ENCODE peak calls at places on chromosome 13, in five cellular contexts. A is caudate nucleus, U is thoracic aorta, F is uterus, S is heart left ventricle. M is an unnamed sample.

GRCh38 chr13:101309014-101309619 is 107.2 kb downstream of the NALCN start:
- DNase-seq in A (no peak), U (no peak), F (no peak), S (no peak), M (no peak)

GRCh38 chr13:25301347-25302113 is at the start of gene NUP58:
- DNase-seq in A (peak), U (peak), F (peak), S (peak), M (peak)

GRCh38 chr13:46665630-46666482 is 112.9 kb downstream of the LRCH1 start:
- DNase-seq in A (no peak), U (no peak), F (no peak), S (no peak), M (no peak)

GRCh38 chr13:70817571-70817970 is 709.3 kb upstream of the KLHL1 start:
- DNase-seq in A (no peak), U (no peak), F (no peak), S (no peak), M (no peak)

GRCh38 chr13:29676941-29677452 is 81.5 kb upstream of the SLC7A1 start:
- DNase-seq in A (no peak), U (no peak), F (no peak), S (no peak), M (no peak)

GRCh38 chr13:101465877-101466276 is 13.4 kb downstream of the ITGBL1 start:
- DNase-seq in A (no peak), U (no peak), F (no peak), S (no peak), M (no peak)

GRCh38 chr13:93304868-93305613 is 78.4 kb downstream of the GPC6 start:
- DNase-seq in A (no peak), U (no peak), F (no peak), S (no peak), M (no peak)

GRCh38 chr13:88925954-88926353 is 1254.8 kb downstream of the SLITRK5 start:
- DNase-seq in A (no peak), U (no peak), F (no peak), S (peak), M (no peak)

GRCh38 chr13:36848228-36848982 is 29.4 kb downstream of the RFXAP start:
- DNase-seq in A (no peak), U (no peak), F (no peak), S (no peak), M (no peak)

GRCh38 chr13:27172495-27172842 is 858 bp upstream of the USP12 start:
- DNase-seq in A (peak), U (no peak), F (no peak), S (no peak), M (no peak)

GRCh38 chr13:37207646-37208045 is 102.2 kb upstream of the CSNK1A1L start:
- DNase-seq in A (no peak), U (no peak), F (no peak), S (no peak), M (no peak)

GRCh38 chr13:101258071-101258470 is 158.2 kb downstream of the NALCN start:
- DNase-seq in A (no peak), U (no peak), F (no peak), S (no peak), M (no peak)

GRCh38 chr13:74732736-74733135 is 598.5 kb upstream of the KLF12 start:
- DNase-seq in A (no peak), U (no peak), F (no peak), S (no peak), M (no peak)

GRCh38 chr13:24866488-24866887 is 102.5 kb downstream of the RNF17 start:
- DNase-seq in A (no peak), U (no peak), F (no peak), S (no peak), M (no peak)

GRCh38 chr13:99028890-99029289 is 51.0 kb upstream of the DOCK9 start:
- DNase-seq in A (no peak), U (no peak), F (no peak), S (no peak), M (no peak)

GRCh38 chr13:19069684-19070397 is 111.8 kb downstream of the TUBA3C start:
- DNase-seq in A (no peak), U (no peak), F (no peak), S (no peak), M (no peak)

GRCh38 chr13:73089216-73089615 is 30.4 kb downstream of the KLF5 start:
- DNase-seq in A (no peak), U (no peak), F (no peak), S (no peak), M (no peak)

GRCh38 chr13:101346942-101347728 is 69.2 kb downstream of the NALCN start:
- DNase-seq in A (no peak), U (no peak), F (no peak), S (no peak), M (no peak)

GRCh38 chr13:26961890-26962615 is 201.5 kb upstream of the GPR12 start:
- DNase-seq in A (no peak), U (no peak), F (no peak), S (no peak), M (no peak)

GRCh38 chr13:21067794-21068193 is 6.4 kb upstream of the LATS2 start:
- DNase-seq in A (no peak), U (no peak), F (no peak), S (no peak), M (no peak)

GRCh38 chr13:91347996-91348905 is 764 bp downstream of the MIR17HG start:
- DNase-seq in A (peak), U (no peak), F (peak), S (peak), M (peak)

GRCh38 chr13:64332048-64332447 is 2898.1 kb downstream of the PCDH9 start:
- DNase-seq in A (no peak), U (no peak), F (no peak), S (no peak), M (no peak)

GRCh38 chr13:105527127-105527526 is 1008.3 kb downstream of the EFNB2 start:
- DNase-seq in A (no peak), U (no peak), F (no peak), S (no peak), M (no peak)

GRCh38 chr13:31881495-31881882 is 142.2 kb downstream of the RXFP2 start:
- DNase-seq in A (no peak), U (no peak), F (no peak), S (no peak), M (no peak)

GRCh38 chr13:112202966-112203365 is 136.0 kb downstream of the SOX1 start:
- DNase-seq in A (no peak), U (no peak), F (no peak), S (no peak), M (no peak)

GRCh38 chr13:94706854-94707399 is 5.4 kb downstream of the SOX21 start:
- DNase-seq in A (peak), U (no peak), F (no peak), S (no peak), M (no peak)

GRCh38 chr13:75038315-75038881 is 443.6 kb downstream of the TBC1D4 start:
- DNase-seq in A (no peak), U (no peak), F (no peak), S (no peak), M (no peak)

GRCh38 chr13:23610966-23611486 is 40.8 kb downstream of the TNFRSF19 start:
- DNase-seq in A (no peak), U (no peak), F (no peak), S (no peak), M (no peak)

GRCh38 chr13:91579320-91579719 is 180.9 kb downstream of the GPC5 start:
- DNase-seq in A (no peak), U (no peak), F (no peak), S (no peak), M (no peak)

GRCh38 chr13:99656843-99657506 is 155.7 kb downstream of the TM9SF2 start:
- DNase-seq in A (no peak), U (no peak), F (no peak), S (no peak), M (no peak)

GRCh38 chr13:97284558-97284957 is 62.4 kb downstream of the MBNL2 start:
- DNase-seq in A (no peak), U (no peak), F (no peak), S (no peak), M (no peak)

GRCh38 chr13:80945328-80945727 is 604.4 kb upstream of the SPRY2 start:
- DNase-seq in A (peak), U (no peak), F (no peak), S (peak), M (peak)

GRCh38 chr13:25468330-25469178 is 96.8 kb downstream of the ATP8A2 start:
- DNase-seq in A (peak), U (no peak), F (no peak), S (no peak), M (peak)

GRCh38 chr13:113005076-113005865 is 36.3 kb downstream of the MCF2L start:
- DNase-seq in A (no peak), U (no peak), F (no peak), S (no peak), M (no peak)

GRCh38 chr13:25300861-25301346 is 521 bp upstream of the NUP58 start:
- DNase-seq in A (peak), U (no peak), F (peak), S (peak), M (peak)

GRCh38 chr13:34256236-34256635 is 438.3 kb downstream of the RFC3 start:
- DNase-seq in A (no peak), U (no peak), F (no peak), S (no peak), M (no peak)

GRCh38 chr13:105603283-105603682 is 932.2 kb downstream of the EFNB2 start:
- DNase-seq in A (no peak), U (no peak), F (no peak), S (no peak), M (no peak)

GRCh38 chr13:51770160-51770559 is 33.8 kb downstream of the DHRS12 start:
- DNase-seq in A (no peak), U (no peak), F (no peak), S (no peak), M (no peak)
- H3K27ac ChIP-seq in A (peak), U (peak), F (peak), S (peak), M (peak)

DNA sequence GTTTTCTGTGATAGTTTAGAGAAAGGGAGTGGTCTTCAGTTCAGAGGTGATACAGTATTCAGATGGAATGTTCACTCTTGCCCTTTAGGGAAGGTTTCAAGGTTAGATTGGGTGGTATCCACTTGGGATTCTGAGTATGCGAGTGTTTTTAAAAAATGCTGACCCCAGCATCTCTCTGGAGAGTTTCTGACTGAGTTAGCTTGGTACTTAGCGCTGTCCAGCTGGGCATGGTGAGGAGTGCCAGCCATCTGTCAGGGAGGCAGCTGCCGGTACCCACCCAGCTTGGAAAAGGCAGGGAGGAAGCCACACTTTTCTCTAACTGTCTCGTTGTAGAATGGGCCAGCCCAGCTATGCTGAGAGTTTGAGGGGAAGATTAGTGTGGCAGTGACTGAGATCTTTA is 63.3 kb downstream of the ARHGEF7 start:
- DNase-seq in A (no peak), U (no peak), F (no peak), S (no peak), M (no peak)
- H3K27ac ChIP-seq in A (peak), U (peak), F (peak), S (peak), M (peak)

GRCh38 chr13:114259974-114260373 is 21.4 kb upstream of the UPF3A start:
- DNase-seq in A (no peak), U (no peak), F (no peak), S (no peak), M (no peak)

GRCh38 chr13:114258589-114258988 is 22.8 kb upstream of the UPF3A start:
- DNase-seq in A (no peak), U (no peak), F (no peak), S (no peak), M (no peak)

GRCh38 chr13:114256547-114256946 is 21.9 kb downstream of the CDC16 start:
- DNase-seq in A (no peak), U (no peak), F (no peak), S (no peak), M (no peak)

GRCh38 chr13:114259374-114259773 is 22.0 kb upstream of the UPF3A start:
- DNase-seq in A (no peak), U (no peak), F (no peak), S (no peak), M (no peak)

DNA sequence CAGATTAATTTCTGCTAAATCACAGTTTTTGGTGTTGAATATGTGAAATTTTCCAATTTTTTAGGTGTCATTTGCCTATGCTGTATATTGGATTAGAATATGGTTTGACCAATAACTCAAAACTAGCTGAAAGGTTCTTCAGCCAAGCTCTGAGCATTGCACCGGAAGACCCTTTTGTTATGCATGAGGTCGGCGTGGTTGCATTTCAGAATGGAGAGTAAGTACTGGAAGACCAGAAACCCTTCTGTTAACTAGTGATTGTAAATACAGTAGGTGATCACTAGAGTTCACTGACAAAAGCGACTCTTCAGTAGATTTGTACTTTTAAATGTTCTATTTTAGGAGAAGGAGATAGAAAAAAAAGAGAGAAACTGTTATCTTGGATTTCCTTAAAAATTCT is 22.3 kb downstream of the CDC16 start:
- DNase-seq in A (no peak), U (no peak), F (no peak), S (no peak), M (no peak)
- H3K27ac ChIP-seq in A (no peak), U (no peak), F (no peak), S (no peak), M (no peak)

GRCh38 chr13:50419896-50420295 is 404.7 kb downstream of the KCNRG start:
- DNase-seq in A (peak), U (no peak), F (peak), S (no peak), M (no peak)

GRCh38 chr13:50422181-50423148 is 407.2 kb downstream of the KCNRG start:
- DNase-seq in A (no peak), U (no peak), F (no peak), S (no peak), M (no peak)

GRCh38 chr13:50420720-50421456 is 405.6 kb downstream of the KCNRG start:
- DNase-seq in A (no peak), U (no peak), F (no peak), S (no peak), M (no peak)

GRCh38 chr13:50419466-50419865 is 404.2 kb downstream of the KCNRG start:
- DNase-seq in A (no peak), U (no peak), F (no peak), S (no peak), M (no peak)

GRCh38 chr13:50421457-50422130 is 406.4 kb downstream of the KCNRG start:
- DNase-seq in A (no peak), U (no peak), F (no peak), S (no peak), M (no peak)
- H3K27ac ChIP-seq in A (no peak), U (no peak), F (no peak), S (peak), M (no peak)

DNA sequence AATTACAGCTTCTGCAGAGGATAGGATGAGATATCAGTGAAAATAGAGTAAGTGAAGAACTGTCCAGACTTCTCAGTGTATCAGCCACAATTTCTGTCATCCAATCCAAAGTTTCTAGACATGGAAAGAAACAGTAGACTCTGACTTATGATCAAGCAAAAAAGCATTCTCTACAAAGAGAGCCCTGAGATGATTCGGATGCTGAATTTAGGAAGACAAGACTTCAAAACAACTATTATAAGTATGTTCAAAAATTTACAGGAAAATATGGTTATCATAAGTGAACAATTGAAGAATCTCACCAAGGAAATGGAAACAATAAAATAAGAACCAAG is 238.2 kb upstream of the IRS2 start:
- DNase-seq in A (no peak), U (no peak), F (no peak), S (no peak), M (no peak)
- H3K27ac ChIP-seq in A (peak), U (peak), F (no peak), S (peak), M (no peak)

DNA sequence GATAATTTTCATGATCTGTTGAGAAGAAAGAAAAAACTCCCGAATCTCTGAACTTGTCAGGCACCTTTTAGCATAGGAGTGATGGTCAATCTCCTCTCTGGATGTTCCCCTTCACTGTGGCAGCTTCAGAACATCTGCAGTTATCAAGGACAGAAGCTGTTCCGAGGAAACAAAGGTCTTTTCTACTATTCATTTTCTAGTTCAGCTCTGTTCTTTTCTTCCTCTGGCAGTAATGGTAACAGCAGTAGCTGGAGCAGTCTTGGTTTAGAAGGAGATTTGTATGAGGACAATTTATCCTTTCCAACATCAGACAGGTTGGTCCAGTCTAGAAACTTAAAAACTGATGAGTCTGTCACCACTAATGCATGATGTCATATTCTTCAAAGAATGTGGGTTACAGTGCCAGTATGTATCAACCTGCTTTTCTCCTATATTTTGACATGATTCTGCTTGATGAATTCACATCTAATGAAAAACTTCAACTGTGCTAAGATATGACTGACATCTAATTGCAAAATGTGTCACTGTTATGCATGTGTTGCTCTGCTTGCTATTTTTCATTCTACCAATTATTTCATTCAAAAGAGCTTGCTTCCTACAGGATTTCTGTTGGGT is 41.0 kb downstream of the AKAP11 start:
- DNase-seq in A (no peak), U (no peak), F (no peak), S (no peak), M (no peak)
- H3K27ac ChIP-seq in A (no peak), U (no peak), F (no peak), S (no peak), M (peak)

M was measured in substantia nigra.